ENCODE peak calls at places on chromosomes 13 and 19, in five cellular contexts. L, S, W, Z and B are unnamed samples.
A peak's percentile ranks its signal among the peaks of the same experiment; 100 is the strongest.

GRCh38 chr19:51124729-51125128 is at the start of gene SIGLEC9:
- DNase-seq in Z (no peak), S (no peak), L (no peak), W (no peak), B (no peak)

GRCh38 chr13:34750078-34750703 is 191.9 kb upstream of the NBEA start:
- DNase-seq in L (no peak), W (no peak), S (no peak), Z (no peak), B (no peak)

GRCh38 chr19:35208121-35208520 is 20.4 kb downstream of the FAM187B start:
- DNase-seq in S (no peak), Z (no peak), W (no peak), L (no peak), B (no peak)

GRCh38 chr13:99878921-99879610 is 92.5 kb downstream of the ZIC5 start:
- DNase-seq in L (no peak), W (no peak), Z (no peak), S (no peak), B (no peak)

GRCh38 chr13:22487932-22488331 is 692.8 kb upstream of the SGCG start:
- DNase-seq in L (no peak), S (no peak), Z (no peak), W (no peak), B (no peak)

GRCh38 chr19:20664917-20665781 is 3.8 kb upstream of the ZNF626 start:
- DNase-seq in W (no peak), S (no peak), L (no peak), Z (no peak), B (peak; percentile 22)

GRCh38 chr19:57135797-57136196 is 9.2 kb downstream of the ZIM3 start:
- DNase-seq in S (no peak), Z (no peak), L (no peak), W (no peak), B (no peak)

GRCh38 chr13:97979556-97979955 is 26.1 kb downstream of the IPO5 start:
- DNase-seq in Z (no peak), W (no peak), L (no peak), S (no peak), B (no peak)

GRCh38 chr13:83414393-83414792 is 467.9 kb downstream of the SLITRK1 start:
- DNase-seq in S (no peak), Z (no peak), W (no peak), L (no peak), B (no peak)

GRCh38 chr19:17500447-17501198 is 10.8 kb upstream of the PGLS start:
- DNase-seq in Z (no peak), L (no peak), S (no peak), W (no peak), B (no peak)

GRCh38 chr13:21348771-21349170 is 110.3 kb downstream of the ZDHHC20 start:
- DNase-seq in S (no peak), W (no peak), Z (no peak), L (no peak), B (no peak)

GRCh38 chr13:58318495-58319167 is 687.1 kb downstream of the PCDH17 start:
- DNase-seq in W (no peak), L (no peak), S (no peak), Z (no peak), B (no peak)

GRCh38 chr19:38388310-38389100 is at the start of gene SPRED3:
- DNase-seq in L (peak; percentile 79), S (peak; percentile 50), W (no peak), Z (no peak), B (no peak)

GRCh38 chr19:47417746-47418594 is 1.4 kb downstream of the MEIS3 start:
- DNase-seq in Z (no peak), W (no peak), L (no peak), S (no peak), B (no peak)

GRCh38 chr13:102227696-102228095 is 174.2 kb downstream of the FGF14 start:
- DNase-seq in Z (no peak), W (no peak), S (no peak), L (no peak), B (no peak)

GRCh38 chr19:3387645-3388589 is 21.5 kb downstream of the NFIC start:
- DNase-seq in Z (no peak), W (no peak), S (no peak), L (peak; percentile 44), B (no peak)

GRCh38 chr13:32445461-32445860 is 17.5 kb upstream of the N4BP2L1 start:
- DNase-seq in L (no peak), Z (no peak), S (no peak), W (no peak), B (no peak)

GRCh38 chr19:46944918-46945628 is 74.6 kb upstream of the NPAS1 start:
- DNase-seq in S (peak; percentile 31), L (no peak), W (no peak), Z (no peak), B (no peak)

GRCh38 chr19:33687761-33688656 is 66.3 kb downstream of the CHST8 start:
- DNase-seq in Z (no peak), L (no peak), S (no peak), W (no peak), B (no peak)

GRCh38 chr13:110638253-110638652 is 22.9 kb downstream of the NAXD start:
- DNase-seq in Z (no peak), S (no peak), L (no peak), W (no peak), B (no peak)

GRCh38 chr13:20231839-20232555 is at the start of gene GJB6:
- DNase-seq in W (peak; percentile 5), Z (no peak), L (no peak), S (no peak), B (no peak)

GRCh38 chr19:4067396-4068057 is 828 bp upstream of the ZBTB7A start:
- DNase-seq in Z (no peak), L (no peak), W (no peak), S (peak; percentile 75), B (no peak)

GRCh38 chr13:25846227-25846984 is 205.4 kb downstream of the SHISA2 start:
- DNase-seq in W (no peak), S (no peak), Z (no peak), L (no peak), B (no peak)

GRCh38 chr19:48560095-48560530 is 8.1 kb downstream of the SULT2B1 start:
- DNase-seq in W (no peak), L (no peak), Z (no peak), S (peak; percentile 57), B (peak; percentile 43)

GRCh38 chr19:35731779-35732405 is 10.4 kb downstream of the IGFLR1 start:
- DNase-seq in W (no peak), L (no peak), S (no peak), Z (no peak), B (no peak)

GRCh38 chr19:38922482-38922881 is 8.1 kb downstream of the SARS2 start:
- DNase-seq in Z (no peak), L (no peak), S (peak; percentile 13), W (no peak), B (no peak)

GRCh38 chr19:15442142-15442920 is 7.4 kb downstream of the WIZ start:
- DNase-seq in W (no peak), L (no peak), S (no peak), Z (no peak), B (no peak)
- H3K4me1 ChIP-seq in W (no peaks in the 10 kb centered on the region), L (no peaks in the 10 kb centered on the region), S (peaks cover 26% of the 10 kb centered on the region), Z (no peaks in the 10 kb centered on the region), B (peaks cover 22% of the 10 kb centered on the region)

GRCh38 chr19:18794692-18795091 is 3.6 kb upstream of the COMP start:
- DNase-seq in W (no peak), Z (no peak), S (no peak), L (no peak), B (no peak)

GRCh38 chr19:18793144-18794028 is 2.3 kb upstream of the COMP start:
- DNase-seq in Z (no peak), L (no peak), S (no peak), W (no peak), B (no peak)

GRCh38 chr19:18794029-18794313 is 2.9 kb upstream of the COMP start:
- DNase-seq in S (no peak), L (no peak), W (no peak), Z (no peak), B (no peak)

GRCh38 chr19:18796239-18796638 is 5.1 kb upstream of the COMP start:
- DNase-seq in L (no peak), W (no peak), S (no peak), Z (no peak), B (no peak)

DNA sequence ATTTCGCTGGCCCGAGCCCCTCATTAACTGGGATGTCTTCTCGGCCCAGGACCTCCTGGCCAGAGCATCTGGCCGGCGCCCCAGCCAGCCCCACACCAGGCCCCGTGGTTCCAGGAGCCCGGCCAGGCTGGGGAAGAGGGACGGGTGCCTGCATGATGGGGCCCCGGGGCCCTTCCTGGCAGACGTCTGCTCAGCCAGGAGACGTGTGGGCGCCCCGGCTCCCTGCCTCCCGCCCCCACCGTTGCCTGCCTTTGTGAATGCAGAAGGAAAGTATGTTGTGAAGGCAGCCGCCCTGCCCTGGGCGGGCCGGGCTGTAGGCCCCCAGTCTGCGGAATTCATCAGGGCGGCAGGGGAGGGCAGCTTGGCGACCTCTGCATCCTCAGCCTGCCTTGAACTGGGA is 4.4 kb upstream of the COMP start:
- DNase-seq in L (no peak), S (no peak), Z (no peak), W (no peak), B (no peak)
- TF ChIP-seq HDAC2 in L (no peak), S (no peak), Z (no peak), W (no peak), B (no peak)

DNA sequence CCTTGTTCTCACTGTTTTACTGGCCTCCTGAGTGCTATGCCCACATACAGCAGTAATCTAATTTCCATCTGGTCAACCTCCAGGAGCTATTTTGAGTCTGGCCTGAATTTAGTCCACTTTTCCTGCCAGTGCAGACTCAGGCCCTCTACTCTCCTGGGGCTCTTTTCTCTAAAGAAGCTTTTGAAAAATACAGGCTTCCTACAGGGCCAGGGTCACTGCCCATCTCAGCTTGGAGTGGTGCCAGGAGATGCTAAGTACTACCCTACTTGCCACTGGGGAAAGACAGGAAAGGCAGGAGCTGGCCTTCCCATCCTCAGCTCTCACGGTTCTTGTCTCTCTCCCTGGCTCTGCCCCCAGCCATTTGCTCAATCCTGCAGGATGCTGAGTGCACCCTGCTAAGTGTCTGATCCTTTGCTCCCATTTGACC is 101.7 kb upstream of the SERP2 start:
- DNase-seq in W (no peak), Z (no peak), L (no peak), S (no peak), B (no peak)
- TF ChIP-seq MAX in W (no peak), Z (no peak), L (no peak), S (no peak), B (no peak)

GRCh38 chr13:24272452-24273161 is 36.8 kb upstream of the C1QTNF9 start:
- DNase-seq in L (no peak), Z (no peak), S (no peak), W (no peak), B (no peak)

GRCh38 chr13:24276310-24276709 is 33.1 kb upstream of the C1QTNF9 start:
- DNase-seq in S (no peak), W (no peak), L (no peak), Z (peak; percentile 42), B (no peak)

GRCh38 chr13:24275041-24275440 is 34.3 kb upstream of the C1QTNF9 start:
- DNase-seq in S (no peak), L (no peak), W (no peak), Z (no peak), B (no peak)

GRCh38 chr13:24273926-24274325 is 35.5 kb upstream of the C1QTNF9 start:
- DNase-seq in W (no peak), Z (no peak), L (no peak), S (no peak), B (no peak)

DNA sequence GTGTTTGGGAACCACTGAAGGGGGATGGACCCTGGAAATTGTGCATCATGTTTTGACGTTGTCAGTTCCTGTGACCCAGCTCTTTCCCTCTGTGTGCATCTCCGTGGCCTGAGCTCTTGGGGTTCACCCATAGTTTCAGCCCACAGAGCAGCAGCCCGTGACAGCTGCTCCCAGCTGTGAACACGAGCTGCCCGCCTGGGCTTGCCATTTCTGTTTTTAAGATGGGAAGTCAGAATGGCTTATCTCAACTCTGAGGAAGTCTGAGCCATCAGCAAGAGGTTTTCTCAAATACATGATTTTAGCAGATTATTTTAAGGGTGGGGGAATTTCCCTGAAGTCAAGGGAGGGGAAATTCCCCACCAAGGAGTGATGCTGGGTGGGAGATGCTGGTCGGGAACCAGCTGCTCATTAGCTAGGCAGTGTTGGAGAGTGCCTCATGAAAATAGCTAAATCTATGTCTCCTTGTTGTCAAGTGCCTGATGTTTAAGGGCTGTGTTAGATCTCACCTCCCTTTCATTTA is 34.9 kb upstream of the C1QTNF9 start:
- DNase-seq in S (no peak), L (no peak), W (no peak), Z (peak; percentile 88), B (no peak)
- H3K4me1 ChIP-seq in S (no peaks in the 10 kb centered on the region), L (peaks cover 12% of the 10 kb centered on the region), W (no peaks in the 10 kb centered on the region), Z (peaks cover 42% of the 10 kb centered on the region), B (peaks cover 34% of the 10 kb centered on the region)